ENCODE peak calls at places on chromosome 13, in four cellular contexts. V is uterus, R is prostate gland, D is GM12892. B is an unnamed sample.
A peak's percentile ranks its signal among the peaks of the same experiment; 100 is the strongest.

GRCh38 chr13:48533986-48534600 is 1.2 kb upstream of the RCBTB2 start:
- DNase-seq in D (no peak), V (no peak), R (no peak), B (no peak)

GRCh38 chr13:102812616-102813287 is 13.8 kb downstream of the BIVM start:
- DNase-seq in R (no peak), V (no peak), D (no peak), B (no peak)

GRCh38 chr13:71290963-71291937 is 575.8 kb downstream of the DACH1 start:
- DNase-seq in D (no peak), V (peak; percentile 20), R (no peak), B (peak; percentile 19)

GRCh38 chr13:37716395-37716794 is 117.8 kb upstream of the POSTN start:
- DNase-seq in R (no peak), D (no peak), V (no peak), B (no peak)

GRCh38 chr13:49000247-49000646 is 24.5 kb downstream of the FNDC3A start:
- DNase-seq in V (no peak), R (no peak), D (no peak), B (no peak)

GRCh38 chr13:25678398-25678797 is 306.6 kb downstream of the ATP8A2 start:
- DNase-seq in R (peak; percentile 34), D (no peak), V (no peak), B (peak; percentile 11)

GRCh38 chr13:28854657-28855056 is 34.5 kb downstream of the MTUS2 start:
- DNase-seq in D (no peak), R (no peak), V (no peak), B (no peak)

GRCh38 chr13:28429685-28430290 is 65.1 kb downstream of the FLT1 start:
- DNase-seq in R (no peak), V (no peak), D (no peak), B (peak; percentile 18)

GRCh38 chr13:78700121-78700910 is 41.4 kb upstream of the OBI1 start:
- DNase-seq in D (no peak), V (no peak), R (no peak), B (no peak)

GRCh38 chr13:110640591-110641029 is 25.3 kb downstream of the NAXD start:
- DNase-seq in V (no peak), D (no peak), R (no peak), B (no peak)

GRCh38 chr13:108508263-108508662 is 121.1 kb upstream of the MYO16 start:
- DNase-seq in V (no peak), D (no peak), R (no peak), B (no peak)

GRCh38 chr13:27151798-27152599 is 19.6 kb downstream of the USP12 start:
- DNase-seq in V (no peak), R (no peak), D (no peak), B (no peak)

GRCh38 chr13:103953859-103954258 is 887.6 kb upstream of the SLC10A2 start:
- DNase-seq in D (no peak), R (no peak), V (no peak), B (no peak)

GRCh38 chr13:27533155-27533643 is 82.8 kb upstream of the MTIF3 start:
- DNase-seq in V (peak; percentile 62), R (peak; percentile 78), D (peak; percentile 23), B (peak; percentile 87)

GRCh38 chr13:38262211-38262610 is 87.4 kb upstream of the UFM1 start:
- DNase-seq in V (no peak), R (no peak), D (no peak), B (no peak)

GRCh38 chr13:43835701-43836100 is 43.8 kb downstream of the CCDC122 start:
- DNase-seq in D (no peak), V (no peak), R (no peak), B (no peak)

GRCh38 chr13:90447735-90448103 is 899.8 kb upstream of the MIR17HG start:
- DNase-seq in R (no peak), D (no peak), V (no peak), B (no peak)

GRCh38 chr13:50319603-50320296 is 304.5 kb downstream of the KCNRG start:
- DNase-seq in D (no peak), R (peak; percentile 66), V (no peak), B (no peak)

GRCh38 chr13:75715598-75716523 is 79.7 kb downstream of the LMO7 start:
- DNase-seq in V (no peak), R (no peak), D (no peak), B (no peak)

GRCh38 chr13:109297628-109298027 is 488.8 kb downstream of the IRS2 start:
- DNase-seq in R (no peak), D (no peak), V (no peak), B (no peak)

GRCh38 chr13:113405481-113406300 is 41.8 kb upstream of the GRTP1 start:
- DNase-seq in R (no peak), V (peak; percentile 9), D (no peak), B (no peak)

GRCh38 chr13:46640843-46641242 is 87.9 kb downstream of the LRCH1 start:
- DNase-seq in R (no peak), D (no peak), V (no peak), B (no peak)

GRCh38 chr13:49594576-49594975 is 9.2 kb upstream of the RCBTB1 start:
- DNase-seq in R (no peak), D (no peak), V (no peak), B (no peak)

GRCh38 chr13:41463823-41464602 is 6.7 kb downstream of the RGCC start:
- DNase-seq in D (peak; percentile 46), R (no peak), V (no peak), B (peak; percentile 20)

GRCh38 chr13:112997188-112998135 is 28.4 kb downstream of the MCF2L start:
- DNase-seq in R (peak; percentile 61), V (no peak), D (no peak), B (peak; percentile 65)

GRCh38 chr13:33611016-33611805 is 206.7 kb upstream of the RFC3 start:
- DNase-seq in D (no peak), R (peak; percentile 70), V (peak; percentile 48), B (peak; percentile 10)

GRCh38 chr13:75073791-75074190 is 408.2 kb downstream of the TBC1D4 start:
- DNase-seq in R (no peak), D (no peak), V (no peak), B (no peak)

GRCh38 chr13:50386527-50387123 is 371.4 kb downstream of the KCNRG start:
- DNase-seq in R (no peak), V (peak; percentile 27), D (no peak), B (no peak)

GRCh38 chr13:48973845-48974431 is 1.8 kb upstream of the FNDC3A start:
- DNase-seq in V (no peak), R (no peak), D (no peak), B (no peak)

GRCh38 chr13:72648513-72649065 is 78.8 kb downstream of the MZT1 start:
- DNase-seq in V (no peak), D (no peak), R (no peak), B (no peak)

GRCh38 chr13:32381539-32381938 is 46.4 kb downstream of the N4BP2L1 start:
- DNase-seq in D (no peak), V (no peak), R (no peak), B (no peak)

GRCh38 chr13:32384702-32385101 is 43.2 kb downstream of the N4BP2L1 start:
- DNase-seq in V (no peak), D (no peak), R (peak; percentile 15), B (no peak)

GRCh38 chr13:32385369-32385768 is 42.6 kb downstream of the N4BP2L1 start:
- DNase-seq in D (no peak), R (no peak), V (no peak), B (no peak)

GRCh38 chr13:32383836-32384618 is 43.9 kb downstream of the N4BP2L1 start:
- DNase-seq in R (no peak), D (no peak), V (no peak), B (no peak)
- TF ChIP-seq POLR2A in R (no peak), D (no peak), V (no peak), B (no peak)

GRCh38 chr13:97385146-97385545 is 48.8 kb upstream of the RAP2A start:
- DNase-seq in R (no peak), V (no peak), D (no peak), B (no peak)
- TF ChIP-seq POLR2A in R (no peak), V (no peak), D (no peak), B (no peak)

GRCh38 chr13:51638497-51638871 is 54.2 kb downstream of the WDFY2 start:
- DNase-seq in D (no peak), V (no peak), R (no peak), B (no peak)

GRCh38 chr13:51635137-51635878 is 51.0 kb downstream of the WDFY2 start:
- DNase-seq in D (no peak), V (no peak), R (no peak), B (no peak)

GRCh38 chr13:51637852-51638496 is 53.7 kb downstream of the WDFY2 start:
- DNase-seq in R (no peak), V (no peak), D (no peak), B (no peak)

GRCh38 chr13:51639171-51639570 is 54.9 kb downstream of the WDFY2 start:
- DNase-seq in R (no peak), V (no peak), D (no peak), B (no peak)

DNA sequence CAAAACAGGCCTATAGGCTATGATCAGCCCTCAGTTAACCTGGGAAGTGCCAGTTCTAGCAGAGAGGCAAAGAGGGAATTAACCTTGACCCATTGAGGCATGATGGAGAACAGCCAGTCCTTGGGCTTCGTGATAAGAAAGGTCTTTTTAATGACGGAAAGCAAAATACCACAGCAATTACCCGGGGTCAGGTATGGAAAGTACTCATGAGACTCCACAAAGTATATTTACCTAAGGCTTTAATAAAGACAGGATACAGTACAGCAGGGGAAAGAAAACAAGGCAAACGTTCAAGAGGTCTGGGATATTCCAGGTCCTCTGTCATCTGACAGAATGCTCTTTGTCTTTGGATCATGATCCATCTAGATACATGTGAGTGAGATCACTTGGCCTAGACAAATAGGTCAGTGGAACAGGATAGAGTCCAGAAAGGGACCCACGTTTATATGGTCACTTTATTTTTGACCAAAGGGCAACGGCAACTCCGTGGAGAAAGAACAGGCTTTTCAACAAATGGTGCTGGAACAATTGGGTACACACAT is 52.2 kb downstream of the WDFY2 start:
- DNase-seq in R (peak; percentile 23), D (no peak), V (no peak), B (no peak)
- TF ChIP-seq POLR2A in R (no peak), D (no peak), V (no peak), B (no peak)

GRCh38 chr13:97976551-97977375 is 23.3 kb downstream of the IPO5 start:
- DNase-seq in V (no peak), D (peak; percentile 36), R (no peak), B (peak; percentile 16)

GRCh38 chr13:97977376-97977705 is 23.9 kb downstream of the IPO5 start:
- DNase-seq in V (no peak), D (no peak), R (no peak), B (no peak)

GRCh38 chr13:97975280-97975850 is 21.9 kb downstream of the IPO5 start:
- DNase-seq in V (no peak), R (no peak), D (no peak), B (no peak)

GRCh38 chr13:97974773-97975172 is 21.3 kb downstream of the IPO5 start:
- DNase-seq in D (no peak), R (no peak), V (no peak), B (no peak)

DNA sequence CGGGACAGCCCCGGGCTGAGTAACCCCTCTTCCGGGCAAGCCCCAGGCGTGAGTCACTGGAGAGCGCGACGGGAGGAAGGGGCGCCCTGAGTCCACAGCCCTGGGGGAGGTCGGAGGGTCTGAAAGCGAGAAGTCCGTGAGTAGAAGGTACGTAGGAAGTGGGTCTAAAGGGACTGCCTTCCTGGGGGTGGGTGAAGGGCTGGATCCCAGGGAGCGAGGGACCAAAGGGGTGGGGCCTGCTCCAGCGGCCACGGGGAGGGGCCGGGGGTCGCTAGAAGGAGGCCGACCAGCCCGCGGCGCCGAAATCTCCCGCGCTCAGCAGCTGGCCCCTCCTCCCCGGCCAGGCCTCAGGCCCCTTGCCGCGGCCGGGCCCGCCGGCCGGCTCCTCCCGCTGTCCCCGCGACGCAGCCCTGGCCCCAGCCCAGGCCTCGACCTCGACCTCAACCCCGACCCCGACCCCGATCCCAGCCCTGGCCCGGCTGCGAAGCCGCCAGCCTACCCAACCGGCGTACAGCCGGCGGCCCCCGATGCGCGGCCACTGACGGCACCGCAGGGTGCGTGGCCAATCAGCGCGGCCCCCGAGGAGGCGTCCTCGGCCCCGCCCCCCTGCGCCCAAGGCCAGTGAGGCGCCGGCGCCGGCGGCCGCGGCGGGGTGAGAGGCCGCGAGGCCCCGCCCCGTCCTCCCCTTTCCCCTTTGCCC is 22.5 kb downstream of the IPO5 start:
- DNase-seq in D (peak; percentile 95), V (peak; percentile 89), R (peak; percentile 85), B (peak; percentile 93)
- TF ChIP-seq POLR2A in D (peak; percentile 79), V (peak; percentile 96), R (peak; percentile 67), B (peak; percentile 67)